ENCODE peak calls at places on chromosomes 5 and 9, in ten cellular contexts. L is HCEC 1CT; N is T47D; M is naive thymus-derived CD8-positive, alpha-beta T cell; Q is GM04503; I is stimulated activated CD4-positive, alpha-beta T cell treated with anti-CD3 and anti-CD28 coated beads, Interleukin-2, amount 100 ng/mL, for 48 hours; S is ACHN; Z is T follicular helper cell; E is caudate nucleus; K is MM.1S. C is an unnamed sample.

GRCh38 chr9:34985311-34985899 is 4.1 kb upstream of the DNAJB5 start:
- DNase-seq in L (peak), N (peak), M (peak), Q (no peak), I (peak), S (peak), Z (peak), E (no peak), K (peak), C (peak)

GRCh38 chr5:112014771-112015170 is 257.8 kb upstream of the NREP start:
- DNase-seq in L (no peak), N (no peak), M (no peak), Q (no peak), I (no peak), S (no peak), Z (no peak), E (no peak), K (no peak), C (no peak)

GRCh38 chr9:88922091-88922490 is 69.2 kb upstream of the S1PR3 start:
- DNase-seq in L (no peak), N (no peak), M (peak), Q (no peak), I (peak), S (no peak), Z (peak), E (no peak), K (peak), C (peak)

GRCh38 chr5:39501403-39501802 is 76.6 kb upstream of the DAB2 start:
- DNase-seq in L (peak), N (no peak), M (no peak), Q (no peak), I (no peak), S (peak), Z (no peak), E (no peak), K (no peak), C (no peak)

GRCh38 chr9:75146229-75146628 is 57.9 kb downstream of the OSTF1 start:
- DNase-seq in L (peak), N (no peak), M (no peak), Q (peak), I (no peak), S (no peak), Z (no peak), E (no peak), K (no peak), C (no peak)

GRCh38 chr5:11733185-11733839 is 170.9 kb downstream of the CTNND2 start:
- DNase-seq in L (no peak), N (peak), M (no peak), Q (no peak), I (no peak), S (no peak), Z (no peak), E (no peak), K (no peak), C (no peak)

GRCh38 chr5:68848086-68848485 is 245.7 kb upstream of the SLC30A5 start:
- DNase-seq in L (no peak), N (no peak), M (no peak), Q (peak), I (no peak), S (no peak), Z (no peak), E (no peak), K (no peak), C (no peak)

GRCh38 chr5:137119321-137119720 is 379.8 kb downstream of the SPOCK1 start:
- DNase-seq in L (no peak), N (no peak), M (no peak), Q (no peak), I (no peak), S (no peak), Z (no peak), E (no peak), K (no peak), C (no peak)

GRCh38 chr5:160064441-160064840 is 54.8 kb downstream of the PWWP2A start:
- DNase-seq in L (no peak), N (no peak), M (no peak), Q (no peak), I (no peak), S (no peak), Z (no peak), E (no peak), K (no peak), C (no peak)

GRCh38 chr9:22395585-22396205 is 50.9 kb upstream of the DMRTA1 start:
- DNase-seq in L (peak), N (no peak), M (no peak), Q (no peak), I (no peak), S (no peak), Z (no peak), E (no peak), K (no peak), C (no peak)

GRCh38 chr5:155049569-155050383 is 36.2 kb downstream of the KIF4B start:
- DNase-seq in L (peak), N (peak), M (no peak), Q (no peak), I (no peak), S (peak), Z (no peak), E (no peak), K (no peak), C (peak)

GRCh38 chr9:96651626-96652025 is 3.5 kb downstream of the PRXL2C start:
- DNase-seq in L (peak), N (peak), M (no peak), Q (no peak), I (no peak), S (peak), Z (no peak), E (no peak), K (peak), C (peak)

GRCh38 chr5:96037128-96037527 is 75.5 kb upstream of the ELL2 start:
- DNase-seq in L (peak), N (no peak), M (no peak), Q (no peak), I (no peak), S (no peak), Z (no peak), E (no peak), K (no peak), C (no peak)

GRCh38 chr5:94785111-94785510 is 166.6 kb downstream of the SLF1 start:
- DNase-seq in L (peak), N (peak), M (no peak), Q (no peak), I (no peak), S (no peak), Z (no peak), E (no peak), K (peak), C (peak)